ENCODE peak calls at places on chromosomes 4 and X, in ten cellular contexts. G is prostate gland, M is endothelial cell of umbilical vein, Q is HCT116, U is breast epithelium, V is K562, Y is transverse colon, C is HL-60, K is GM12892, Z is upper lobe of left lung. O is an unnamed sample.

GRCh38 chrX:153845842-153846241 is 15.5 kb upstream of the PDZD4 start:
- DNase-seq in M (no peak), Z (no peak), V (no peak), Q (no peak), K (no peak), U (no peak), G (no peak), Y (no peak), C (no peak), O (no peak)

GRCh38 chr4:8710946-8711345 is 118.4 kb downstream of the CPZ start:
- DNase-seq in V (no peak), U (no peak), Z (no peak), Q (no peak), C (no peak), G (no peak), M (no peak), Y (peak), K (no peak), O (no peak)

GRCh38 chr4:113760852-113761681 is 471 bp downstream of the CAMK2D start:
- DNase-seq in G (peak), C (no peak), V (no peak), U (peak), K (peak), Y (peak), Z (peak), M (peak), Q (no peak), O (peak)

GRCh38 chr4:156294577-156294976 is 340.9 kb upstream of the CTSO start:
- DNase-seq in K (no peak), Y (no peak), Q (peak), G (no peak), U (no peak), Z (no peak), M (peak), V (no peak), C (peak), O (no peak)

GRCh38 chr4:165325732-165326512 is 1.5 kb upstream of the MSMO1 start:
- DNase-seq in G (no peak), U (no peak), Y (no peak), C (no peak), K (no peak), V (peak), M (peak), Z (no peak), Q (peak), O (no peak)

GRCh38 chr4:163484906-163485305 is 9.6 kb upstream of the TMA16 start:
- DNase-seq in C (peak), K (no peak), U (no peak), G (no peak), Y (peak), Z (no peak), Q (peak), M (peak), V (peak), O (peak)

GRCh38 chr4:2860391-2861348 is 17.0 kb downstream of the ADD1 start:
- DNase-seq in V (no peak), K (no peak), Y (no peak), Z (no peak), G (no peak), C (peak), M (peak), U (no peak), Q (no peak), O (no peak)

GRCh38 chrX:21770631-21771321 is 12.9 kb upstream of the SMPX start:
- DNase-seq in Z (no peak), M (no peak), U (no peak), G (no peak), K (no peak), Y (no peak), C (peak), V (no peak), Q (peak), O (no peak)

GRCh38 chr4:163815776-163816175 is 321.3 kb downstream of the TMA16 start:
- DNase-seq in U (no peak), C (no peak), V (no peak), Z (no peak), K (no peak), G (no peak), Q (no peak), M (no peak), Y (no peak), O (no peak)

GRCh38 chr4:76430519-76431388 is 4.3 kb upstream of the SHROOM3 start:
- DNase-seq in K (no peak), C (no peak), Q (peak), U (no peak), V (no peak), G (peak), Z (no peak), M (peak), Y (no peak), O (no peak)

GRCh38 chr4:128155874-128156456 is 94.9 kb downstream of the LARP1B start:
- DNase-seq in Q (no peak), K (no peak), V (no peak), G (no peak), Y (no peak), U (no peak), C (no peak), Z (peak), M (no peak), O (no peak)

DNA sequence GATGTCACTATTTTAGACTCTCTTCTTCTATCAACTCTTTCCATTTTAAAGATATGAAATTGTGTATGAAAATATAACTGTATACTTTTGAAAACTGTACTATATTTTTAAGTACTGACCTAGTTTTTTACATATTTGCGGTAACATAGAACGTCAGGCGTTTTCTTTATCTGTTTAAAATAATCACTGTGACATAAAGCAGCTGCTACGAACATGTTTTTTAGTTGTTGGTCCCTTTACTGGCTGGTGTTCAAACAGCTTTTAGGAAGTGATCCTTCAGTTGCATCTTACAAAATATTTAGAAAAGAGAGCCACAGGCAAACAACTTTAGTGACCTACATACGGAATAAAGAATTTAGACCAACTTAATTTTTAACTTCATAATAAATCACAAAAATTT is 73.1 kb downstream of the METTL14 start:
- DNase-seq in G (no peak), C (no peak), Q (no peak), M (no peak), Y (no peak), Z (no peak), V (no peak), K (no peak), U (no peak), O (no peak)
- TF ChIP-seq POLR2AphosphoS5 in G (no peak), C (no peak), Q (no peak), M (no peak), Y (peak), Z (no peak), V (no peak), K (no peak), U (no peak), O (no peak)

GRCh38 chrX:150899191-150899757 is 806 bp upstream of the CD99L2 start:
- DNase-seq in V (peak), Y (peak), Q (no peak), G (peak), C (peak), Z (peak), K (no peak), M (peak), U (peak), O (peak)

GRCh38 chrX:150903110-150903508 is 4.6 kb upstream of the CD99L2 start:
- DNase-seq in K (no peak), Q (no peak), M (no peak), U (no peak), C (no peak), V (no peak), Y (no peak), Z (no peak), G (no peak), O (no peak)

GRCh38 chrX:150905293-150905692 is 6.8 kb upstream of the CD99L2 start:
- DNase-seq in Q (no peak), U (no peak), Y (no peak), V (no peak), G (no peak), Z (no peak), C (no peak), K (no peak), M (no peak), O (no peak)

GRCh38 chrX:150898343-150899190 is at the start of gene CD99L2:
- DNase-seq in M (peak), Q (peak), C (peak), U (peak), Z (peak), K (peak), G (peak), Y (peak), V (peak), O (peak)

DNA sequence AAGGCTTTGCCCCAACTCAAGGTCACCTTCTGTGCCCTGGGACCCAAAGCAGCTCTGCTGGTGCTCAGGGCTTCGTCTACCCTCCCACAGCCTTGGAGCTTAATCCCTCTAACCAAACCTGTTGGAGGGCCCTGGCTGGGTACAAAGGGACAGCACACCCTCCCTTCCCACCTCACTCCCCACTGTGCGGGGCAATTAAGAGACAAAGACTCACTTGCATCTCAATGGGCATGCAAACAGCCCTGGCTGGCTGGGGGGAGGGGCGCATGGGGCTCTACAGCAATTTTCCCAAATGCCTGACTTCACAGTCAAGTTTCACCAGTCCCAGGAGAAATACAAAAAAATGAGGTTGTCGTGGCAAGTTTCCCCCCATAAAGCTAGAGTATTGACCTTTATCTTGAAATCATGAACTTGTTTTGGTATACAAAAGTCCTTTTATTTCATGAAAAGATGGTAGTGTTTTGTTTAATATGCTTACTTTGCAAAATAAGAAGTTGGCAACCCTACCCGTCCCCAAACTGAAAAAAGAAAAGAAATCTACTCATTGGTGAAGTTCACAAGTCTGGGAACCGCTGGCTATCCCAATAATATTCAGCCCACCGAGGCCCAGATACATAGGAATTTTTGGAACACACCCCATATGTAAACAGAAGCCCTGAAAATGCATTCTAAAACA is 4.1 kb upstream of the CD99L2 start:
- DNase-seq in M (no peak), U (no peak), G (no peak), Z (no peak), V (no peak), C (no peak), Q (no peak), Y (no peak), K (no peak), O (no peak)
- TF ChIP-seq POLR2AphosphoS5 in M (no peak), U (no peak), G (no peak), Z (no peak), V (no peak), C (no peak), Q (no peak), Y (no peak), K (no peak), O (no peak)

DNA sequence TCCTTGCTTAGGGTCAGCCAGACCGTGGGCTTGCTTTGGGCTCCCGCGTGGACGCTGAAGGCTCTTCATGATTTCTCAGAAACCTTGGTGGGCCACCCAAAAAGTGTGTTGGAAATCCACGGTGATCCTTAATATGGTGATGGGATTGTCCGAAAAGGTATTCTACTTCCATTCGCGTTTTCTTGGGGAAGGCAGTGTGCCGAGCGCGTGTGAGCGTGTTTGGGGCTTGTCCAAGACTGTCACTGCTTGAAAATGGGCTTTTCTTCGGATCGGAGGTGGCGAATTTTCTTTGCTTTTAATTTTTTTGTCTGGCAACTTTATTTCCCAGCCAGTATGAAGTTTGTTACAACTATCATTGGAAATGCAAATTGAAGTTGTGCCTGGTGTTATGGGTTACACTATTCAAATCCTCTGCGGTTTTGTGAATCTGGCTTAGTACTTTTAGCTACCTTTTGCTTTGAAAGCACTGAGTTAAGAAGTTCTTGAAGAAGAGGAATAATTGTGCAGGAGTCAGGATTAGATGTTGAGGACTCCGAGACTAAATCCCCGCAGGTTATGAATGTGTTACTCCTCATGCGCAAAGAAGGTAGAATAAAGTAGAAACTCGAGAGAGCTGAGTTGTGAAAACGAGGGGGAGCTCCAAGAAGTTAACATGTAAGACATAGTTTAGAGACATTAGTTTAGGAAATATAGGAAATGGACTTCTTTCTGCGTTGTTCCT is 3.2 kb downstream of the SPRY1 start:
- DNase-seq in K (no peak), Q (no peak), M (peak), G (peak), Y (no peak), V (no peak), Z (no peak), U (no peak), C (no peak), O (no peak)
- TF ChIP-seq POLR2AphosphoS5 in K (no peak), Q (no peak), M (no peak), G (peak), Y (no peak), V (no peak), Z (no peak), U (no peak), C (no peak), O (no peak)

GRCh38 chr4:138507527-138507926 is 265.4 kb upstream of the SLC7A11 start:
- DNase-seq in U (no peak), Z (no peak), Q (no peak), K (no peak), Y (no peak), M (no peak), G (no peak), C (no peak), V (no peak), O (no peak)

GRCh38 chr4:138512766-138513165 is 270.6 kb upstream of the SLC7A11 start:
- DNase-seq in G (no peak), Z (no peak), U (no peak), K (no peak), M (no peak), Y (no peak), C (no peak), V (no peak), Q (no peak), O (no peak)

GRCh38 chr4:138513535-138513934 is 271.4 kb upstream of the SLC7A11 start:
- DNase-seq in C (no peak), Q (no peak), V (no peak), Y (no peak), G (no peak), M (no peak), Z (no peak), K (no peak), U (no peak), O (no peak)

GRCh38 chr4:138510053-138510452 is 267.9 kb upstream of the SLC7A11 start:
- DNase-seq in Z (no peak), G (no peak), Y (no peak), Q (no peak), C (no peak), M (no peak), K (no peak), U (no peak), V (no peak), O (no peak)

DNA sequence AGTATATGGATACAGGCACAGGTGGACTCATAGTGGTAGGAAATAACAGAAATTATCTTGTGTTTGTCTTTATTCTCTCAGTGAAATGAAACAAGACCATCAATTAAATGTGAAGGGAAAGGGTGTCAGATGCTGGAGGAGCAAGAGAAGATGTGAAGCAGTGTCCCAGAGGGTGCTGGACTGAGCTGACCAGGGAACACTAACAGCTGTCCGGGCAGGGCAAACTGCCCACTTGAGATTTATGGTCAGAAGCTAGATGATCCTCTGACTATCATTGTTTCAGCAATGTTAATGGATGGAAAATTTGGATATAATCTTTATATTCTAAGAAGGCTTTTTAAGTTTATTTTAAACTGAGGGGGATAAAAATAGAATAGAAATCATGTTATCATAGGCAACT is 267.2 kb upstream of the SLC7A11 start:
- DNase-seq in U (no peak), G (no peak), V (no peak), M (no peak), Q (no peak), Z (no peak), C (no peak), K (no peak), Y (no peak), O (no peak)
- TF ChIP-seq POLR2AphosphoS5 in U (no peak), G (no peak), V (no peak), M (no peak), Q (no peak), Z (no peak), C (no peak), K (no peak), Y (no peak), O (no peak)

GRCh38 chr4:153676491-153676890 is 7.6 kb upstream of the TLR2 start:
- DNase-seq in K (no peak), Y (no peak), M (peak), G (no peak), C (no peak), Q (no peak), V (no peak), Z (no peak), U (no peak), O (no peak)
- TF ChIP-seq POLR2AphosphoS5 in K (no peak), Y (no peak), M (no peak), G (no peak), C (no peak), Q (no peak), V (no peak), Z (no peak), U (no peak), O (no peak)

GRCh38 chrX:18956322-18957032 is 27.4 kb downstream of the PHKA2 start:
- DNase-seq in C (peak), G (no peak), K (no peak), M (no peak), V (no peak), Y (no peak), Z (no peak), U (no peak), Q (no peak), O (no peak)

GRCh38 chrX:18951032-18951431 is 32.9 kb downstream of the PHKA2 start:
- DNase-seq in Y (no peak), V (no peak), K (no peak), U (no peak), C (no peak), G (no peak), M (no peak), Z (no peak), Q (no peak), O (no peak)

GRCh38 chrX:18949902-18950301 is 34.0 kb downstream of the PHKA2 start:
- DNase-seq in C (no peak), G (no peak), U (no peak), K (no peak), Z (no peak), Q (no peak), Y (no peak), M (no peak), V (no peak), O (no peak)

DNA sequence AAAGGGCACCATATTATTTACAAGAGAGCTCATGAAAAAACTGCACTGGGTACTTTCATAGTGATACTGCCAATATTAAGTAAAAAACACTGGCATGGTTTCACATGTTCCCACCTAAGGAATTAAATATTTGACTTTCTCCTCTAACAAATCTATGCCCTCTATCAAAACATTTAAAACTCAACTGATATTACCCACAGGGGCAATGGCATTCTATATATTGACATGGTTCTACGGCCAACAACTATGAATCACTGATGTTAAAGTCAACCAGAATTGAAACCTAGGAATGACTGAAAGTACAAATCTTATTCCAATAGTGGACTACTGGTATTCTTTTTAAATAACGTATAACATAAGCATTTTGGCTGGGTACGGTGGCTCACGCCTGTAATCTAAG is 28.2 kb downstream of the PHKA2 start:
- DNase-seq in V (no peak), M (no peak), Y (no peak), C (no peak), K (no peak), Z (no peak), Q (no peak), G (no peak), U (no peak), O (no peak)
- TF ChIP-seq POLR2AphosphoS5 in V (no peak), M (no peak), Y (no peak), C (no peak), K (no peak), Z (no peak), Q (no peak), G (no peak), U (no peak), O (no peak)

GRCh38 chrX:107826286-107827136 is 845 bp downstream of the MID2 start:
- DNase-seq in M (peak), K (peak), G (peak), C (no peak), Q (no peak), Z (peak), U (no peak), Y (peak), V (no peak), O (peak)

GRCh38 chrX:107823456-107823855 is 2.2 kb upstream of the MID2 start:
- DNase-seq in V (no peak), G (no peak), C (no peak), Z (no peak), M (peak), Y (no peak), K (no peak), Q (no peak), U (no peak), O (no peak)

GRCh38 chrX:107827852-107828251 is 2.2 kb downstream of the MID2 start:
- DNase-seq in K (no peak), Y (no peak), Q (no peak), U (no peak), Z (no peak), M (no peak), V (no peak), C (no peak), G (no peak), O (no peak)

GRCh38 chrX:107827137-107827831 is 1.6 kb downstream of the MID2 start:
- DNase-seq in C (no peak), K (no peak), V (no peak), U (no peak), Q (no peak), Z (no peak), M (peak), G (no peak), Y (no peak), O (no peak)

GRCh38 chrX:107825698-107826285 is at the start of gene MID2:
- DNase-seq in Z (peak), Y (peak), G (peak), M (peak), Q (peak), U (peak), C (no peak), V (no peak), K (peak), O (peak)
- TF ChIP-seq POLR2AphosphoS5 in Z (peak), Y (peak), G (peak), M (no peak), Q (peak), U (peak), C (no peak), V (no peak), K (no peak), O (no peak)

GRCh38 chr4:125091031-125091540 is 223.7 kb upstream of the FAT4 start:
- DNase-seq in M (no peak), K (no peak), Z (no peak), C (no peak), U (no peak), Q (no peak), V (no peak), Y (no peak), G (no peak), O (no peak)

GRCh38 chr4:125097729-125098128 is 217.0 kb upstream of the FAT4 start:
- DNase-seq in Y (no peak), V (no peak), M (peak), C (no peak), G (no peak), Q (no peak), K (no peak), Z (no peak), U (no peak), O (no peak)

GRCh38 chr4:125101706-125102105 is 213.0 kb upstream of the FAT4 start:
- DNase-seq in K (no peak), Y (no peak), U (no peak), V (no peak), Z (no peak), G (no peak), Q (no peak), C (no peak), M (no peak), O (no peak)

GRCh38 chr4:125096662-125097061 is 218.1 kb upstream of the FAT4 start:
- DNase-seq in G (peak), Z (no peak), Y (no peak), K (no peak), M (no peak), Q (no peak), U (peak), V (no peak), C (no peak), O (peak)
- TF ChIP-seq POLR2AphosphoS5 in G (no peak), Z (no peak), Y (no peak), K (no peak), M (no peak), Q (no peak), U (no peak), V (no peak), C (no peak), O (no peak)

GRCh38 chr4:167897116-167897515 is 195.2 kb upstream of the ANXA10 start:
- DNase-seq in K (no peak), Z (no peak), U (no peak), Q (peak), G (peak), Y (no peak), M (peak), C (no peak), V (no peak), O (no peak)
- TF ChIP-seq POLR2AphosphoS5 in K (no peak), Z (no peak), U (no peak), Q (no peak), G (no peak), Y (no peak), M (peak), C (no peak), V (no peak), O (no peak)